ENCODE peak calls at places on chromosomes 6 and 20, in six cellular contexts. One of them, this sample, is unnamed.

GRCh38 chr6:45619994-45620471 is 242.3 kb upstream of the SUPT3H start:
- DNase-seq in body of pancreas: no peak
- DNase-seq in ovary: no peak
- DNase-seq in NB4: peak
- DNase-seq in A549: no peak
- DNase-seq in tibial nerve: no peak
- DNase-seq in this sample: no peak

GRCh38 chr6:90811596-90812226 is 224.8 kb upstream of the MAP3K7 start:
- DNase-seq in body of pancreas: no peak
- DNase-seq in ovary: no peak
- DNase-seq in NB4: no peak
- DNase-seq in A549: no peak
- DNase-seq in tibial nerve: no peak
- DNase-seq in this sample: no peak

GRCh38 chr6:158219229-158219628 is 51.1 kb downstream of the GTF2H5 start:
- DNase-seq in body of pancreas: no peak
- DNase-seq in ovary: no peak
- DNase-seq in NB4: peak
- DNase-seq in A549: no peak
- DNase-seq in tibial nerve: no peak
- DNase-seq in this sample: peak

GRCh38 chr6:34671362-34671761 is 25.2 kb downstream of the ILRUN start:
- DNase-seq in body of pancreas: no peak
- DNase-seq in ovary: no peak
- DNase-seq in NB4: no peak
- DNase-seq in A549: no peak
- DNase-seq in tibial nerve: no peak
- DNase-seq in this sample: no peak

GRCh38 chr6:26383624-26384417 is 913 bp downstream of the BTN2A2 start:
- DNase-seq in body of pancreas: peak
- DNase-seq in ovary: peak
- DNase-seq in NB4: peak
- DNase-seq in A549: no peak
- DNase-seq in tibial nerve: no peak
- DNase-seq in this sample: no peak

GRCh38 chr6:162372092-162372491 is 355.5 kb downstream of the PRKN start:
- DNase-seq in body of pancreas: no peak
- DNase-seq in ovary: no peak
- DNase-seq in NB4: no peak
- DNase-seq in A549: no peak
- DNase-seq in tibial nerve: no peak
- DNase-seq in this sample: no peak

GRCh38 chr20:33791959-33792597 is 19.1 kb upstream of the CHMP4B start:
- DNase-seq in body of pancreas: peak
- DNase-seq in ovary: peak
- DNase-seq in NB4: peak
- DNase-seq in A549: peak
- DNase-seq in tibial nerve: peak
- DNase-seq in this sample: no peak

GRCh38 chr20:37202267-37202943 is 23.1 kb upstream of the MROH8 start:
- DNase-seq in body of pancreas: peak
- DNase-seq in ovary: peak
- DNase-seq in NB4: peak
- DNase-seq in A549: peak
- DNase-seq in tibial nerve: peak
- DNase-seq in this sample: peak

GRCh38 chr6:160438481-160438880 is 90.3 kb downstream of the SLC22A3 start:
- DNase-seq in body of pancreas: no peak
- DNase-seq in ovary: no peak
- DNase-seq in NB4: no peak
- DNase-seq in A549: no peak
- DNase-seq in tibial nerve: no peak
- DNase-seq in this sample: no peak

GRCh38 chr6:89122625-89123024 is 4.8 kb upstream of the SRSF12 start:
- DNase-seq in body of pancreas: no peak
- DNase-seq in ovary: no peak
- DNase-seq in NB4: peak
- DNase-seq in A549: no peak
- DNase-seq in tibial nerve: no peak
- DNase-seq in this sample: no peak

GRCh38 chr6:133778414-133778813 is 110.5 kb upstream of the TCF21 start:
- DNase-seq in body of pancreas: no peak
- DNase-seq in ovary: peak
- DNase-seq in NB4: no peak
- DNase-seq in A549: no peak
- DNase-seq in tibial nerve: peak
- DNase-seq in this sample: no peak

GRCh38 chr6:117916483-117916882 is 9.4 kb downstream of the SLC35F1 start:
- DNase-seq in body of pancreas: no peak
- DNase-seq in ovary: no peak
- DNase-seq in NB4: no peak
- DNase-seq in A549: no peak
- DNase-seq in tibial nerve: no peak
- DNase-seq in this sample: no peak

GRCh38 chr6:154962751-154963150 is 32.4 kb upstream of the TIAM2 start:
- DNase-seq in body of pancreas: no peak
- DNase-seq in ovary: no peak
- DNase-seq in NB4: no peak
- DNase-seq in A549: peak
- DNase-seq in tibial nerve: no peak
- DNase-seq in this sample: peak

GRCh38 chr6:158000530-158001307 is 19.1 kb downstream of the SYNJ2 start:
- DNase-seq in body of pancreas: no peak
- DNase-seq in ovary: no peak
- DNase-seq in NB4: no peak
- DNase-seq in A549: no peak
- DNase-seq in tibial nerve: no peak
- DNase-seq in this sample: no peak

GRCh38 chr6:113405326-113406050 is 451.7 kb upstream of the MARCKS start:
- DNase-seq in body of pancreas: no peak
- DNase-seq in ovary: no peak
- DNase-seq in NB4: no peak
- DNase-seq in A549: no peak
- DNase-seq in tibial nerve: no peak
- DNase-seq in this sample: no peak

GRCh38 chr6:88124925-88125557 is 41.1 kb downstream of the CNR1 start:
- DNase-seq in body of pancreas: no peak
- DNase-seq in ovary: no peak
- DNase-seq in NB4: no peak
- DNase-seq in A549: no peak
- DNase-seq in tibial nerve: no peak
- DNase-seq in this sample: no peak

GRCh38 chr20:47412073-47412472 is 55.6 kb upstream of the ZMYND8 start:
- DNase-seq in body of pancreas: no peak
- DNase-seq in ovary: no peak
- DNase-seq in NB4: no peak
- DNase-seq in A549: no peak
- DNase-seq in tibial nerve: no peak
- DNase-seq in this sample: no peak

GRCh38 chr6:125340946-125341345 is 39.2 kb upstream of the HDDC2 start:
- DNase-seq in body of pancreas: no peak
- DNase-seq in ovary: no peak
- DNase-seq in NB4: no peak
- DNase-seq in A549: no peak
- DNase-seq in tibial nerve: no peak
- DNase-seq in this sample: no peak

GRCh38 chr6:128508588-128509296 is 11.7 kb downstream of the PTPRK start:
- DNase-seq in body of pancreas: no peak
- DNase-seq in ovary: no peak
- DNase-seq in NB4: peak
- DNase-seq in A549: peak
- DNase-seq in tibial nerve: no peak
- DNase-seq in this sample: peak

GRCh38 chr6:128511518-128511917 is 8.9 kb downstream of the PTPRK start:
- DNase-seq in body of pancreas: no peak
- DNase-seq in ovary: no peak
- DNase-seq in NB4: no peak
- DNase-seq in A549: peak
- DNase-seq in tibial nerve: no peak
- DNase-seq in this sample: no peak

GRCh38 chr6:128507337-128508310 is 12.8 kb downstream of the PTPRK start:
- DNase-seq in body of pancreas: no peak
- DNase-seq in ovary: no peak
- DNase-seq in NB4: no peak
- DNase-seq in A549: no peak
- DNase-seq in tibial nerve: no peak
- DNase-seq in this sample: no peak

GRCh38 chr6:128512296-128512695 is 8.1 kb downstream of the PTPRK start:
- DNase-seq in body of pancreas: no peak
- DNase-seq in ovary: no peak
- DNase-seq in NB4: no peak
- DNase-seq in A549: no peak
- DNase-seq in tibial nerve: no peak
- DNase-seq in this sample: no peak

DNA sequence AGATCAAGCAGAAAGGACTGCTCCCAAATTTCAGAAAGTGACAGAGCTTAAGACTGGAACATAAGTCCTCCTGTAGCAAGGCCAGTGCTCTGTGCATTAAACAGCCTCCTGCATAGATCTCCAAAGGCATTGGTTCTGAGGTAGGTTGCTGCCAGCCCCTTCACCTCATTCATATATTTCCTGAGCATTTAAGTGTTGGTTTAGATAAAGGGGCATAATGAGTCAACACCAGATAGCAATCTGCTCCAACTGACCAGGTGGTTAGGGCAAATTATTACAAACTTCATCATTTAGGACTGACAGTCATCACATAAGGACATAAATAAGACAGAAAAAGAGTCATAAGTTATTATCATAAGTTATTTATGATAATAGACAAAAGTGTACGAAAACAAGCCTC is 10.7 kb downstream of the PTPRK start:
- DNase-seq in body of pancreas: no peak
- DNase-seq in ovary: no peak
- DNase-seq in NB4: no peak
- DNase-seq in A549: no peak
- DNase-seq in tibial nerve: no peak
- DNase-seq in this sample: no peak
- TF ChIP-seq POLR2A in body of pancreas: no peak
- TF ChIP-seq POLR2A in ovary: no peak
- TF ChIP-seq POLR2A in NB4: no peak
- TF ChIP-seq POLR2A in A549: no peak
- TF ChIP-seq POLR2A in tibial nerve: no peak
- TF ChIP-seq POLR2A in this sample: no peak

DNA sequence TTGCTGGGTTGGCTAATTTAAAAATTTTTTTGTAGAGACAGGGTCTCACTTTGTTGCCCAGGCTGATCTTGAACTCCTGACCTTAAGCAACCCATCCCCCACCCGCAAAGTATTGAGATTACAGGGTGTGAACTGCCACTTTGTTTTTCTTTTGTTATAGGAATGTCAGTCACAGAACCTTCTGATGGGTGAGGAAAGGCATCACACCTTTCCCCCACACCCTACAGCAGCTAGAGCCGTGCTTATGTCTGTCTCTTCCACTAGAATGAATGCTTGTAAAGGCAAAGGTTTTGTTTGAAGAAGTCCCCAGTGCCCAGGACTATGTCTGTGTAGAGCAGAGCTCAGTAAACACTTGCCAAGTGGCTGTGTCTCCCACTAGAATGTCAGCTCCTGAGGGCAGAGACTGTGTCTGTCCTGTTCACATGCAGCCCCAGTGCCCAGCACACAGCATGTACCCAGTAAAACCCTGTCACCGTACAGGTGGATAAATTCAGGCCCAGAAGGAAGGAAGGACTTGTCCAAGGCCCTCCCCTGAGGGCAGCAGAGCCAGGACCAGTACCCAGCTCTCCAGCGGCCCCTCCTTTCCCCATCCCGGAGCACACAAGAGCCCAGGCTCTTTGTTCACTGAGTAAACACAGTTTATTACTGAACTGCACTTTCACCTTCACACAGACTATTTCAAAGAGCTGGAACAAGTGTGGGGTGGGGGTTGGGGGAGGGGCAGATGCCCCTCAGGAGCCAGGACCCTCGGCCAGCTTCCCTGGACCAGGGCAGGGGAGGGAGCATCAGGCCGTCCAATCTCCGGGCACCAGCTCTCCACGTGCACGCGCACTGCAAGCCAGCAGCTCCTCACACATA is 26.4 kb downstream of the COX4I2 start:
- DNase-seq in body of pancreas: peak
- DNase-seq in ovary: no peak
- DNase-seq in NB4: no peak
- DNase-seq in A549: no peak
- DNase-seq in tibial nerve: no peak
- DNase-seq in this sample: no peak
- TF ChIP-seq POLR2A in body of pancreas: peak
- TF ChIP-seq POLR2A in ovary: no peak
- TF ChIP-seq POLR2A in NB4: no peak
- TF ChIP-seq POLR2A in A549: no peak
- TF ChIP-seq POLR2A in tibial nerve: no peak
- TF ChIP-seq POLR2A in this sample: no peak

GRCh38 chr6:32194825-32195651 is 2.6 kb upstream of the GPSM3 start:
- DNase-seq in body of pancreas: peak
- DNase-seq in ovary: peak
- DNase-seq in NB4: peak
- DNase-seq in A549: peak
- DNase-seq in tibial nerve: peak
- DNase-seq in this sample: no peak
- TF ChIP-seq POLR2A in body of pancreas: no peak
- TF ChIP-seq POLR2A in ovary: peak
- TF ChIP-seq POLR2A in NB4: peak
- TF ChIP-seq POLR2A in A549: peak
- TF ChIP-seq POLR2A in tibial nerve: peak
- TF ChIP-seq POLR2A in this sample: peak

DNA sequence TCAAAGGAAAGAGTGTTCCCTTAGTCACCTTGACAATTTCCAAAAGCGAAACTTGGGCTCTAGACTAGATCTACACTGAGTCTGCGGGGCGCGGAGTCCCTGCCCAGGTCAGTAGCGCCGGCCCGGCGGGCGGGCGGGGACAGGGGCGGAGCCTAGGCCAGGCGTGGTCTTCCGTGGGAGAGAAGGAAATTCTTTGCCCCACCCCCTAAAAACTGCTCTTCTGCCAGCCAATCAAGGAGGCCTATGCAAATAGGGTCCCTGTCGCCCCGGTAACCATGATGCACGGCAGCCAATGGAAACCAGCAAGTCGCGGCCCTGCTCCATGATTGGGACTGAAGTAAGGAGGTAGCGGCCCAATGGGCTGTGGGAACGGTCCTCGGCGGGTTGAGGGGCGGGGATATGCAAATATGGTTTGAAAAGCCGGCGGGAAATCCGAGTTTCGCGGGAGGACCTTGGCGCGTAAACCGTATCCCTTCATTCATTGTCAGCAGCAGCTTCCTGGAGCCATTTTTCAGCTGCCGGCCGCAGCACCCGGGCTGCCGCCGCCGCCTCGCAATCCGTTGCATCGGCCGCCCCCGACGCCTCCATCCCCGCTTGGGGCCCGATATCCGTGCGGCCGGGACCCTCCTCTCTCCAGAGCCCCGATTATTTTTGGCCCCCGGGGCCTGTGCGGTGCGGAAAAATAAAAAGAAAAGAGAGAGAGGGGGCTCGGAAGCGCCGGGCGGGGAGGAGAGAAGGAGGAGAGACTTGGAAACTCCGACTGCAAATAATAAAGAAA is at the start of gene E2F3:
- DNase-seq in body of pancreas: peak
- DNase-seq in ovary: peak
- DNase-seq in NB4: peak
- DNase-seq in A549: peak
- DNase-seq in tibial nerve: peak
- DNase-seq in this sample: peak
- TF ChIP-seq POLR2A in body of pancreas: peak
- TF ChIP-seq POLR2A in ovary: no peak
- TF ChIP-seq POLR2A in NB4: peak
- TF ChIP-seq POLR2A in A549: peak
- TF ChIP-seq POLR2A in tibial nerve: no peak
- TF ChIP-seq POLR2A in this sample: peak

This sample was measured in H54.